ENCODE peak calls at places on chromosome 1, in ten cellular contexts. One of them, this sample, is unnamed.

GRCh38 chr1:230173176-230173575 is 106.1 kb downstream of the GALNT2 start:
- DNase-seq in brain microvascular endothelial cell: no peak
- DNase-seq in psoas muscle: no peak
- DNase-seq in left lung: no peak
- DNase-seq in H7: no peak
- DNase-seq in tibial artery: no peak
- DNase-seq in nephron progenitor cell: no peak
- DNase-seq in AG20443: no peak
- DNase-seq in stimulated activated effector memory CD8-positive, alpha-beta T cell treated with anti-CD3 and anti-CD28 coated beads, Interleukin-12 subunit alpha, Interleukin-12 subunit beta, amount 100 ng/mL, for 72 hours: no peak
- DNase-seq in AG09319: no peak
- DNase-seq in this sample: no peak

GRCh38 chr1:54843449-54843848 is 42.3 kb upstream of the TTC22 start:
- DNase-seq in brain microvascular endothelial cell: no peak
- DNase-seq in psoas muscle: no peak
- DNase-seq in left lung: no peak
- DNase-seq in H7: no peak
- DNase-seq in tibial artery: no peak
- DNase-seq in nephron progenitor cell: no peak
- DNase-seq in AG20443: no peak
- DNase-seq in stimulated activated effector memory CD8-positive, alpha-beta T cell treated with anti-CD3 and anti-CD28 coated beads, Interleukin-12 subunit alpha, Interleukin-12 subunit beta, amount 100 ng/mL, for 72 hours: no peak
- DNase-seq in AG09319: no peak
- DNase-seq in this sample: no peak

GRCh38 chr1:97174039-97174704 is 452.6 kb downstream of the PTBP2 start:
- DNase-seq in brain microvascular endothelial cell: no peak
- DNase-seq in psoas muscle: no peak
- DNase-seq in left lung: no peak
- DNase-seq in H7: no peak
- DNase-seq in tibial artery: no peak
- DNase-seq in nephron progenitor cell: no peak
- DNase-seq in AG20443: no peak
- DNase-seq in stimulated activated effector memory CD8-positive, alpha-beta T cell treated with anti-CD3 and anti-CD28 coated beads, Interleukin-12 subunit alpha, Interleukin-12 subunit beta, amount 100 ng/mL, for 72 hours: no peak
- DNase-seq in AG09319: no peak
- DNase-seq in this sample: no peak

GRCh38 chr1:209155556-209155955 is 428.0 kb upstream of the CAMK1G start:
- DNase-seq in brain microvascular endothelial cell: no peak
- DNase-seq in psoas muscle: no peak
- DNase-seq in left lung: no peak
- DNase-seq in H7: peak
- DNase-seq in tibial artery: no peak
- DNase-seq in nephron progenitor cell: no peak
- DNase-seq in AG20443: no peak
- DNase-seq in stimulated activated effector memory CD8-positive, alpha-beta T cell treated with anti-CD3 and anti-CD28 coated beads, Interleukin-12 subunit alpha, Interleukin-12 subunit beta, amount 100 ng/mL, for 72 hours: no peak
- DNase-seq in AG09319: no peak
- DNase-seq in this sample: no peak

GRCh38 chr1:37478890-37479254 is 4.5 kb downstream of the ZC3H12A start:
- DNase-seq in brain microvascular endothelial cell: no peak
- DNase-seq in psoas muscle: no peak
- DNase-seq in left lung: no peak
- DNase-seq in H7: no peak
- DNase-seq in tibial artery: no peak
- DNase-seq in nephron progenitor cell: no peak
- DNase-seq in AG20443: peak
- DNase-seq in stimulated activated effector memory CD8-positive, alpha-beta T cell treated with anti-CD3 and anti-CD28 coated beads, Interleukin-12 subunit alpha, Interleukin-12 subunit beta, amount 100 ng/mL, for 72 hours: peak
- DNase-seq in AG09319: no peak
- DNase-seq in this sample: no peak

GRCh38 chr1:206797534-206798383 is 25.5 kb upstream of the IL10 start:
- DNase-seq in brain microvascular endothelial cell: no peak
- DNase-seq in psoas muscle: no peak
- DNase-seq in left lung: no peak
- DNase-seq in H7: peak
- DNase-seq in tibial artery: no peak
- DNase-seq in nephron progenitor cell: peak
- DNase-seq in AG20443: no peak
- DNase-seq in stimulated activated effector memory CD8-positive, alpha-beta T cell treated with anti-CD3 and anti-CD28 coated beads, Interleukin-12 subunit alpha, Interleukin-12 subunit beta, amount 100 ng/mL, for 72 hours: no peak
- DNase-seq in AG09319: no peak
- DNase-seq in this sample: no peak

GRCh38 chr1:223556414-223557124 is 108.9 kb downstream of the CAPN8 start:
- DNase-seq in brain microvascular endothelial cell: peak
- DNase-seq in psoas muscle: peak
- DNase-seq in left lung: no peak
- DNase-seq in H7: peak
- DNase-seq in tibial artery: peak
- DNase-seq in nephron progenitor cell: peak
- DNase-seq in AG20443: peak
- DNase-seq in stimulated activated effector memory CD8-positive, alpha-beta T cell treated with anti-CD3 and anti-CD28 coated beads, Interleukin-12 subunit alpha, Interleukin-12 subunit beta, amount 100 ng/mL, for 72 hours: peak
- DNase-seq in AG09319: no peak
- DNase-seq in this sample: no peak

GRCh38 chr1:39458991-39459390 is 32.4 kb upstream of the BMP8A start:
- DNase-seq in brain microvascular endothelial cell: no peak
- DNase-seq in psoas muscle: no peak
- DNase-seq in left lung: no peak
- DNase-seq in H7: no peak
- DNase-seq in tibial artery: no peak
- DNase-seq in nephron progenitor cell: no peak
- DNase-seq in AG20443: no peak
- DNase-seq in stimulated activated effector memory CD8-positive, alpha-beta T cell treated with anti-CD3 and anti-CD28 coated beads, Interleukin-12 subunit alpha, Interleukin-12 subunit beta, amount 100 ng/mL, for 72 hours: no peak
- DNase-seq in AG09319: no peak
- DNase-seq in this sample: no peak

GRCh38 chr1:168223261-168223660 is 2.5 kb upstream of the SFT2D2 start:
- DNase-seq in brain microvascular endothelial cell: no peak
- DNase-seq in psoas muscle: no peak
- DNase-seq in left lung: no peak
- DNase-seq in H7: no peak
- DNase-seq in tibial artery: no peak
- DNase-seq in nephron progenitor cell: no peak
- DNase-seq in AG20443: no peak
- DNase-seq in stimulated activated effector memory CD8-positive, alpha-beta T cell treated with anti-CD3 and anti-CD28 coated beads, Interleukin-12 subunit alpha, Interleukin-12 subunit beta, amount 100 ng/mL, for 72 hours: peak
- DNase-seq in AG09319: no peak
- DNase-seq in this sample: no peak

GRCh38 chr1:40648928-40649591 is 16.4 kb downstream of the RIMS3 start:
- DNase-seq in brain microvascular endothelial cell: no peak
- DNase-seq in psoas muscle: no peak
- DNase-seq in left lung: no peak
- DNase-seq in H7: no peak
- DNase-seq in tibial artery: no peak
- DNase-seq in nephron progenitor cell: no peak
- DNase-seq in AG20443: no peak
- DNase-seq in stimulated activated effector memory CD8-positive, alpha-beta T cell treated with anti-CD3 and anti-CD28 coated beads, Interleukin-12 subunit alpha, Interleukin-12 subunit beta, amount 100 ng/mL, for 72 hours: no peak
- DNase-seq in AG09319: no peak
- DNase-seq in this sample: no peak

GRCh38 chr1:199041173-199041914 is 402.5 kb downstream of the PTPRC start:
- DNase-seq in brain microvascular endothelial cell: no peak
- DNase-seq in psoas muscle: no peak
- DNase-seq in left lung: no peak
- DNase-seq in H7: no peak
- DNase-seq in tibial artery: no peak
- DNase-seq in nephron progenitor cell: no peak
- DNase-seq in AG20443: no peak
- DNase-seq in stimulated activated effector memory CD8-positive, alpha-beta T cell treated with anti-CD3 and anti-CD28 coated beads, Interleukin-12 subunit alpha, Interleukin-12 subunit beta, amount 100 ng/mL, for 72 hours: peak
- DNase-seq in AG09319: no peak
- DNase-seq in this sample: no peak

GRCh38 chr1:53573522-53573921 is 114.3 kb downstream of the DMRTB1 start:
- DNase-seq in brain microvascular endothelial cell: no peak
- DNase-seq in psoas muscle: no peak
- DNase-seq in left lung: no peak
- DNase-seq in H7: no peak
- DNase-seq in tibial artery: peak
- DNase-seq in nephron progenitor cell: no peak
- DNase-seq in AG20443: no peak
- DNase-seq in stimulated activated effector memory CD8-positive, alpha-beta T cell treated with anti-CD3 and anti-CD28 coated beads, Interleukin-12 subunit alpha, Interleukin-12 subunit beta, amount 100 ng/mL, for 72 hours: no peak
- DNase-seq in AG09319: no peak
- DNase-seq in this sample: no peak

GRCh38 chr1:113874017-113874879 is 2.7 kb upstream of the PTPN22 start:
- DNase-seq in brain microvascular endothelial cell: no peak
- DNase-seq in psoas muscle: no peak
- DNase-seq in left lung: no peak
- DNase-seq in H7: peak
- DNase-seq in tibial artery: no peak
- DNase-seq in nephron progenitor cell: no peak
- DNase-seq in AG20443: no peak
- DNase-seq in stimulated activated effector memory CD8-positive, alpha-beta T cell treated with anti-CD3 and anti-CD28 coated beads, Interleukin-12 subunit alpha, Interleukin-12 subunit beta, amount 100 ng/mL, for 72 hours: no peak
- DNase-seq in AG09319: no peak
- DNase-seq in this sample: no peak

GRCh38 chr1:241593186-241593585 is 47.0 kb downstream of the CHML start:
- DNase-seq in brain microvascular endothelial cell: no peak
- DNase-seq in psoas muscle: no peak
- DNase-seq in left lung: no peak
- DNase-seq in H7: no peak
- DNase-seq in tibial artery: no peak
- DNase-seq in nephron progenitor cell: no peak
- DNase-seq in AG20443: peak
- DNase-seq in stimulated activated effector memory CD8-positive, alpha-beta T cell treated with anti-CD3 and anti-CD28 coated beads, Interleukin-12 subunit alpha, Interleukin-12 subunit beta, amount 100 ng/mL, for 72 hours: no peak
- DNase-seq in AG09319: no peak
- DNase-seq in this sample: no peak

GRCh38 chr1:15492572-15492971 is 16.7 kb downstream of the CELA2B start:
- DNase-seq in brain microvascular endothelial cell: no peak
- DNase-seq in psoas muscle: no peak
- DNase-seq in left lung: no peak
- DNase-seq in H7: no peak
- DNase-seq in tibial artery: no peak
- DNase-seq in nephron progenitor cell: no peak
- DNase-seq in AG20443: no peak
- DNase-seq in stimulated activated effector memory CD8-positive, alpha-beta T cell treated with anti-CD3 and anti-CD28 coated beads, Interleukin-12 subunit alpha, Interleukin-12 subunit beta, amount 100 ng/mL, for 72 hours: no peak
- DNase-seq in AG09319: no peak
- DNase-seq in this sample: no peak

GRCh38 chr1:161487483-161487827 is 17.8 kb upstream of the FCGR2A start:
- DNase-seq in brain microvascular endothelial cell: peak
- DNase-seq in psoas muscle: no peak
- DNase-seq in left lung: no peak
- DNase-seq in H7: no peak
- DNase-seq in tibial artery: no peak
- DNase-seq in nephron progenitor cell: no peak
- DNase-seq in AG20443: peak
- DNase-seq in stimulated activated effector memory CD8-positive, alpha-beta T cell treated with anti-CD3 and anti-CD28 coated beads, Interleukin-12 subunit alpha, Interleukin-12 subunit beta, amount 100 ng/mL, for 72 hours: no peak
- DNase-seq in AG09319: no peak
- DNase-seq in this sample: peak

GRCh38 chr1:21936366-21937031 is 611 bp downstream of the HSPG2 start:
- DNase-seq in brain microvascular endothelial cell: no peak
- DNase-seq in psoas muscle: peak
- DNase-seq in left lung: no peak
- DNase-seq in H7: no peak
- DNase-seq in tibial artery: no peak
- DNase-seq in nephron progenitor cell: peak
- DNase-seq in AG20443: no peak
- DNase-seq in stimulated activated effector memory CD8-positive, alpha-beta T cell treated with anti-CD3 and anti-CD28 coated beads, Interleukin-12 subunit alpha, Interleukin-12 subunit beta, amount 100 ng/mL, for 72 hours: no peak
- DNase-seq in AG09319: no peak
- DNase-seq in this sample: no peak

GRCh38 chr1:64327119-64327518 is 123.7 kb downstream of the UBE2U start:
- DNase-seq in brain microvascular endothelial cell: no peak
- DNase-seq in psoas muscle: no peak
- DNase-seq in left lung: no peak
- DNase-seq in H7: no peak
- DNase-seq in tibial artery: no peak
- DNase-seq in nephron progenitor cell: no peak
- DNase-seq in AG20443: no peak
- DNase-seq in stimulated activated effector memory CD8-positive, alpha-beta T cell treated with anti-CD3 and anti-CD28 coated beads, Interleukin-12 subunit alpha, Interleukin-12 subunit beta, amount 100 ng/mL, for 72 hours: no peak
- DNase-seq in AG09319: no peak
- DNase-seq in this sample: no peak

GRCh38 chr1:228304225-228304624 is 96.4 kb downstream of the OBSCN start:
- DNase-seq in brain microvascular endothelial cell: no peak
- DNase-seq in psoas muscle: peak
- DNase-seq in left lung: no peak
- DNase-seq in H7: no peak
- DNase-seq in tibial artery: peak
- DNase-seq in nephron progenitor cell: no peak
- DNase-seq in AG20443: no peak
- DNase-seq in stimulated activated effector memory CD8-positive, alpha-beta T cell treated with anti-CD3 and anti-CD28 coated beads, Interleukin-12 subunit alpha, Interleukin-12 subunit beta, amount 100 ng/mL, for 72 hours: no peak
- DNase-seq in AG09319: no peak
- DNase-seq in this sample: no peak

GRCh38 chr1:228445867-228446584 is 29.4 kb upstream of the TRIM17 start:
- DNase-seq in brain microvascular endothelial cell: peak
- DNase-seq in psoas muscle: no peak
- DNase-seq in left lung: peak
- DNase-seq in H7: peak
- DNase-seq in tibial artery: no peak
- DNase-seq in nephron progenitor cell: peak
- DNase-seq in AG20443: peak
- DNase-seq in stimulated activated effector memory CD8-positive, alpha-beta T cell treated with anti-CD3 and anti-CD28 coated beads, Interleukin-12 subunit alpha, Interleukin-12 subunit beta, amount 100 ng/mL, for 72 hours: peak
- DNase-seq in AG09319: no peak
- DNase-seq in this sample: no peak

GRCh38 chr1:156513189-156513588 is 12.6 kb upstream of the MEF2D start:
- DNase-seq in brain microvascular endothelial cell: no peak
- DNase-seq in psoas muscle: no peak
- DNase-seq in left lung: no peak
- DNase-seq in H7: no peak
- DNase-seq in tibial artery: no peak
- DNase-seq in nephron progenitor cell: no peak
- DNase-seq in AG20443: peak
- DNase-seq in stimulated activated effector memory CD8-positive, alpha-beta T cell treated with anti-CD3 and anti-CD28 coated beads, Interleukin-12 subunit alpha, Interleukin-12 subunit beta, amount 100 ng/mL, for 72 hours: no peak
- DNase-seq in AG09319: no peak
- DNase-seq in this sample: no peak

GRCh38 chr1:204711947-204712701 is 26.6 kb upstream of the LRRN2 start:
- DNase-seq in brain microvascular endothelial cell: no peak
- DNase-seq in psoas muscle: peak
- DNase-seq in left lung: no peak
- DNase-seq in H7: no peak
- DNase-seq in tibial artery: no peak
- DNase-seq in nephron progenitor cell: peak
- DNase-seq in AG20443: no peak
- DNase-seq in stimulated activated effector memory CD8-positive, alpha-beta T cell treated with anti-CD3 and anti-CD28 coated beads, Interleukin-12 subunit alpha, Interleukin-12 subunit beta, amount 100 ng/mL, for 72 hours: no peak
- DNase-seq in AG09319: no peak
- DNase-seq in this sample: no peak

GRCh38 chr1:186409091-186409490 is 33.5 kb downstream of the ODR4 start:
- DNase-seq in brain microvascular endothelial cell: no peak
- DNase-seq in psoas muscle: no peak
- DNase-seq in left lung: no peak
- DNase-seq in H7: no peak
- DNase-seq in tibial artery: no peak
- DNase-seq in nephron progenitor cell: no peak
- DNase-seq in AG20443: no peak
- DNase-seq in stimulated activated effector memory CD8-positive, alpha-beta T cell treated with anti-CD3 and anti-CD28 coated beads, Interleukin-12 subunit alpha, Interleukin-12 subunit beta, amount 100 ng/mL, for 72 hours: no peak
- DNase-seq in AG09319: no peak
- DNase-seq in this sample: no peak

GRCh38 chr1:174719194-174719593 is 271.4 kb downstream of the GPR52 start:
- DNase-seq in brain microvascular endothelial cell: no peak
- DNase-seq in psoas muscle: no peak
- DNase-seq in left lung: no peak
- DNase-seq in H7: no peak
- DNase-seq in tibial artery: no peak
- DNase-seq in nephron progenitor cell: no peak
- DNase-seq in AG20443: no peak
- DNase-seq in stimulated activated effector memory CD8-positive, alpha-beta T cell treated with anti-CD3 and anti-CD28 coated beads, Interleukin-12 subunit alpha, Interleukin-12 subunit beta, amount 100 ng/mL, for 72 hours: no peak
- DNase-seq in AG09319: no peak
- DNase-seq in this sample: no peak

GRCh38 chr1:71400050-71400449 is 319.2 kb upstream of the ZRANB2 start:
- DNase-seq in brain microvascular endothelial cell: no peak
- DNase-seq in psoas muscle: no peak
- DNase-seq in left lung: no peak
- DNase-seq in H7: no peak
- DNase-seq in tibial artery: no peak
- DNase-seq in nephron progenitor cell: no peak
- DNase-seq in AG20443: no peak
- DNase-seq in stimulated activated effector memory CD8-positive, alpha-beta T cell treated with anti-CD3 and anti-CD28 coated beads, Interleukin-12 subunit alpha, Interleukin-12 subunit beta, amount 100 ng/mL, for 72 hours: no peak
- DNase-seq in AG09319: no peak
- DNase-seq in this sample: no peak

GRCh38 chr1:215055281-215055935 is 27.1 kb upstream of the KCNK2 start:
- DNase-seq in brain microvascular endothelial cell: no peak
- DNase-seq in psoas muscle: no peak
- DNase-seq in left lung: no peak
- DNase-seq in H7: no peak
- DNase-seq in tibial artery: no peak
- DNase-seq in nephron progenitor cell: no peak
- DNase-seq in AG20443: no peak
- DNase-seq in stimulated activated effector memory CD8-positive, alpha-beta T cell treated with anti-CD3 and anti-CD28 coated beads, Interleukin-12 subunit alpha, Interleukin-12 subunit beta, amount 100 ng/mL, for 72 hours: no peak
- DNase-seq in AG09319: no peak
- DNase-seq in this sample: no peak

GRCh38 chr1:227364657-227365056 is 46.4 kb upstream of the CDC42BPA start:
- DNase-seq in brain microvascular endothelial cell: no peak
- DNase-seq in psoas muscle: no peak
- DNase-seq in left lung: no peak
- DNase-seq in H7: no peak
- DNase-seq in tibial artery: no peak
- DNase-seq in nephron progenitor cell: no peak
- DNase-seq in AG20443: no peak
- DNase-seq in stimulated activated effector memory CD8-positive, alpha-beta T cell treated with anti-CD3 and anti-CD28 coated beads, Interleukin-12 subunit alpha, Interleukin-12 subunit beta, amount 100 ng/mL, for 72 hours: no peak
- DNase-seq in AG09319: no peak
- DNase-seq in this sample: no peak

GRCh38 chr1:50060279-50060678 is 36.5 kb upstream of the AGBL4 start:
- DNase-seq in brain microvascular endothelial cell: no peak
- DNase-seq in psoas muscle: no peak
- DNase-seq in left lung: no peak
- DNase-seq in H7: no peak
- DNase-seq in tibial artery: no peak
- DNase-seq in nephron progenitor cell: no peak
- DNase-seq in AG20443: no peak
- DNase-seq in stimulated activated effector memory CD8-positive, alpha-beta T cell treated with anti-CD3 and anti-CD28 coated beads, Interleukin-12 subunit alpha, Interleukin-12 subunit beta, amount 100 ng/mL, for 72 hours: no peak
- DNase-seq in AG09319: no peak
- DNase-seq in this sample: no peak

This sample was measured in GM04503.